ENCODE peak calls at places on chromosomes 16 and 17, in six cellular contexts. K is MCF 10A; V is stimulated activated CD4-positive, alpha-beta T cell treated with anti-CD3 and anti-CD28 coated beads, Interleukin-2, amount 100 ng/mL, for 24 hours; D is HFF-Myc; A is EL; H is NCI-H460. M is an unnamed sample.

GRCh38 chr17:2262146-2262587 is 41.4 kb downstream of the SMG6 start:
- DNase-seq in K (peak; percentile 76), V (no peak), A (peak; percentile 77), D (no peak), H (no peak), M (no peak)

GRCh38 chr16:64305663-64306062 is 816.2 kb downstream of the CDH11 start:
- DNase-seq in H (no peak), V (no peak), K (no peak), D (no peak), A (no peak), M (no peak)

GRCh38 chr16:31064882-31065461 is 9.1 kb downstream of the ZNF668 start:
- DNase-seq in H (peak; percentile 35), K (peak; percentile 51), A (peak; percentile 93), V (no peak), D (peak; percentile 83), M (no peak)

GRCh38 chr17:32486701-32487459 is at the start of gene CDK5R1:
- DNase-seq in V (peak; percentile 73), K (peak; percentile 55), H (peak; percentile 61), D (no peak), A (peak; percentile 70), M (no peak)

GRCh38 chr17:28524476-28525415 is 18.6 kb downstream of the FOXN1 start:
- DNase-seq in H (peak; percentile 44), K (peak; percentile 83), A (peak; percentile 73), V (no peak), D (peak; percentile 20), M (no peak)

GRCh38 chr16:66598111-66598510 is 6.4 kb upstream of the CMTM3 start:
- DNase-seq in V (no peak), H (no peak), K (no peak), A (no peak), D (no peak), M (no peak)

GRCh38 chr17:21376585-21376834 is 353 bp downstream of the KCNJ12 start:
- DNase-seq in A (no peak), D (no peak), V (no peak), K (no peak), H (no peak), M (no peak)

GRCh38 chr16:87432330-87432915 is 40.3 kb downstream of the MAP1LC3B start:
- DNase-seq in V (no peak), A (no peak), K (no peak), H (no peak), D (no peak), M (no peak)

GRCh38 chr17:7848131-7848579 is 6.7 kb upstream of the TMEM88 start:
- DNase-seq in H (no peak), K (no peak), A (no peak), D (no peak), V (no peak), M (no peak)

GRCh38 chr17:64682261-64683181 is 20.4 kb upstream of the SMURF2 start:
- DNase-seq in D (no peak), A (peak; percentile 94), K (no peak), H (no peak), V (no peak), M (no peak)